ENCODE peak calls at places on chromosomes 16 and 17, in ten cellular contexts. One of them, this sample, is unnamed.

GRCh38 chr16:74724820-74725549 is 24.3 kb upstream of the MLKL start:
- DNase-seq in body of pancreas: no peak
- DNase-seq in transverse colon: no peak
- DNase-seq in HCT116: no peak
- DNase-seq in adrenal gland: peak
- DNase-seq in uterus: no peak
- DNase-seq in A549: no peak
- DNase-seq in endothelial cell of umbilical vein: no peak
- DNase-seq in sigmoid colon: no peak
- DNase-seq in upper lobe of left lung: peak
- DNase-seq in this sample: peak

GRCh38 chr16:397736-398332 is 835 bp downstream of the NME4 start:
- DNase-seq in body of pancreas: peak
- DNase-seq in transverse colon: peak
- DNase-seq in HCT116: peak
- DNase-seq in adrenal gland: peak
- DNase-seq in uterus: peak
- DNase-seq in A549: peak
- DNase-seq in endothelial cell of umbilical vein: peak
- DNase-seq in sigmoid colon: peak
- DNase-seq in upper lobe of left lung: peak
- DNase-seq in this sample: peak

GRCh38 chr16:11706180-11706742 is 36.4 kb downstream of the TXNDC11 start:
- DNase-seq in body of pancreas: peak
- DNase-seq in transverse colon: peak
- DNase-seq in HCT116: no peak
- DNase-seq in adrenal gland: peak
- DNase-seq in uterus: no peak
- DNase-seq in A549: no peak
- DNase-seq in endothelial cell of umbilical vein: no peak
- DNase-seq in sigmoid colon: no peak
- DNase-seq in upper lobe of left lung: no peak
- DNase-seq in this sample: no peak

GRCh38 chr16:4900036-4900435 is 36.9 kb downstream of the PPL start:
- DNase-seq in body of pancreas: no peak
- DNase-seq in transverse colon: no peak
- DNase-seq in HCT116: no peak
- DNase-seq in adrenal gland: no peak
- DNase-seq in uterus: no peak
- DNase-seq in A549: no peak
- DNase-seq in endothelial cell of umbilical vein: no peak
- DNase-seq in sigmoid colon: no peak
- DNase-seq in upper lobe of left lung: no peak
- DNase-seq in this sample: no peak

GRCh38 chr17:27296427-27296979 is 2.6 kb downstream of the WSB1 start:
- DNase-seq in body of pancreas: no peak
- DNase-seq in transverse colon: no peak
- DNase-seq in HCT116: no peak
- DNase-seq in adrenal gland: no peak
- DNase-seq in uterus: no peak
- DNase-seq in A549: peak
- DNase-seq in endothelial cell of umbilical vein: peak
- DNase-seq in sigmoid colon: no peak
- DNase-seq in upper lobe of left lung: no peak
- DNase-seq in this sample: no peak

GRCh38 chr16:84526794-84527485 is 22.5 kb upstream of the MEAK7 start:
- DNase-seq in body of pancreas: no peak
- DNase-seq in transverse colon: no peak
- DNase-seq in HCT116: no peak
- DNase-seq in adrenal gland: peak
- DNase-seq in uterus: peak
- DNase-seq in A549: no peak
- DNase-seq in endothelial cell of umbilical vein: peak
- DNase-seq in sigmoid colon: no peak
- DNase-seq in upper lobe of left lung: no peak
- DNase-seq in this sample: no peak

GRCh38 chr17:80884811-80885210 is 106.8 kb upstream of the CHMP6 start:
- DNase-seq in body of pancreas: no peak
- DNase-seq in transverse colon: no peak
- DNase-seq in HCT116: no peak
- DNase-seq in adrenal gland: peak
- DNase-seq in uterus: no peak
- DNase-seq in A549: no peak
- DNase-seq in endothelial cell of umbilical vein: no peak
- DNase-seq in sigmoid colon: peak
- DNase-seq in upper lobe of left lung: no peak
- DNase-seq in this sample: no peak

GRCh38 chr17:72152392-72152727 is 31.5 kb downstream of the SOX9 start:
- DNase-seq in body of pancreas: no peak
- DNase-seq in transverse colon: no peak
- DNase-seq in HCT116: no peak
- DNase-seq in adrenal gland: no peak
- DNase-seq in uterus: no peak
- DNase-seq in A549: no peak
- DNase-seq in endothelial cell of umbilical vein: no peak
- DNase-seq in sigmoid colon: no peak
- DNase-seq in upper lobe of left lung: no peak
- DNase-seq in this sample: no peak

GRCh38 chr17:28554565-28554964 is 2.1 kb upstream of the UNC119 start:
- DNase-seq in body of pancreas: no peak
- DNase-seq in transverse colon: no peak
- DNase-seq in HCT116: no peak
- DNase-seq in adrenal gland: no peak
- DNase-seq in uterus: no peak
- DNase-seq in A549: no peak
- DNase-seq in endothelial cell of umbilical vein: peak
- DNase-seq in sigmoid colon: no peak
- DNase-seq in upper lobe of left lung: no peak
- DNase-seq in this sample: no peak

GRCh38 chr16:75254359-75254837 is 3.0 kb upstream of the BCAR1 start:
- DNase-seq in body of pancreas: no peak
- DNase-seq in transverse colon: peak
- DNase-seq in HCT116: no peak
- DNase-seq in adrenal gland: peak
- DNase-seq in uterus: peak
- DNase-seq in A549: peak
- DNase-seq in endothelial cell of umbilical vein: peak
- DNase-seq in sigmoid colon: peak
- DNase-seq in upper lobe of left lung: no peak
- DNase-seq in this sample: peak

GRCh38 chr17:16269658-16270057 is 52.6 kb downstream of the PIGL start:
- DNase-seq in body of pancreas: no peak
- DNase-seq in transverse colon: no peak
- DNase-seq in HCT116: no peak
- DNase-seq in adrenal gland: no peak
- DNase-seq in uterus: no peak
- DNase-seq in A549: no peak
- DNase-seq in endothelial cell of umbilical vein: no peak
- DNase-seq in sigmoid colon: no peak
- DNase-seq in upper lobe of left lung: no peak
- DNase-seq in this sample: no peak

GRCh38 chr16:53876811-53877210 is 172.9 kb downstream of the FTO start:
- DNase-seq in body of pancreas: no peak
- DNase-seq in transverse colon: no peak
- DNase-seq in HCT116: no peak
- DNase-seq in adrenal gland: no peak
- DNase-seq in uterus: no peak
- DNase-seq in A549: no peak
- DNase-seq in endothelial cell of umbilical vein: no peak
- DNase-seq in sigmoid colon: no peak
- DNase-seq in upper lobe of left lung: no peak
- DNase-seq in this sample: no peak

GRCh38 chr17:48068491-48068961 is 20.4 kb downstream of the NFE2L1 start:
- DNase-seq in body of pancreas: no peak
- DNase-seq in transverse colon: no peak
- DNase-seq in HCT116: no peak
- DNase-seq in adrenal gland: no peak
- DNase-seq in uterus: no peak
- DNase-seq in A549: peak
- DNase-seq in endothelial cell of umbilical vein: no peak
- DNase-seq in sigmoid colon: peak
- DNase-seq in upper lobe of left lung: no peak
- DNase-seq in this sample: no peak

GRCh38 chr17:62724398-62725146 is 83.5 kb downstream of the MARCHF10 start:
- DNase-seq in body of pancreas: no peak
- DNase-seq in transverse colon: peak
- DNase-seq in HCT116: no peak
- DNase-seq in adrenal gland: no peak
- DNase-seq in uterus: no peak
- DNase-seq in A549: no peak
- DNase-seq in endothelial cell of umbilical vein: no peak
- DNase-seq in sigmoid colon: peak
- DNase-seq in upper lobe of left lung: no peak
- DNase-seq in this sample: peak

GRCh38 chr17:49000943-49001342 is 3.8 kb downstream of the IGF2BP1 start:
- DNase-seq in body of pancreas: no peak
- DNase-seq in transverse colon: no peak
- DNase-seq in HCT116: no peak
- DNase-seq in adrenal gland: no peak
- DNase-seq in uterus: no peak
- DNase-seq in A549: no peak
- DNase-seq in endothelial cell of umbilical vein: peak
- DNase-seq in sigmoid colon: no peak
- DNase-seq in upper lobe of left lung: no peak
- DNase-seq in this sample: no peak

GRCh38 chr17:47862621-47863440 is 11.9 kb upstream of the SP6 start:
- DNase-seq in body of pancreas: no peak
- DNase-seq in transverse colon: no peak
- DNase-seq in HCT116: peak
- DNase-seq in adrenal gland: no peak
- DNase-seq in uterus: no peak
- DNase-seq in A549: peak
- DNase-seq in endothelial cell of umbilical vein: no peak
- DNase-seq in sigmoid colon: no peak
- DNase-seq in upper lobe of left lung: no peak
- DNase-seq in this sample: peak

GRCh38 chr17:67080804-67081203 is 36.5 kb downstream of the CACNG1 start:
- DNase-seq in body of pancreas: no peak
- DNase-seq in transverse colon: no peak
- DNase-seq in HCT116: no peak
- DNase-seq in adrenal gland: no peak
- DNase-seq in uterus: no peak
- DNase-seq in A549: no peak
- DNase-seq in endothelial cell of umbilical vein: no peak
- DNase-seq in sigmoid colon: no peak
- DNase-seq in upper lobe of left lung: no peak
- DNase-seq in this sample: no peak

GRCh38 chr17:82350182-82351030 is 8.6 kb upstream of the TEX19 start:
- DNase-seq in body of pancreas: no peak
- DNase-seq in transverse colon: peak
- DNase-seq in HCT116: peak
- DNase-seq in adrenal gland: no peak
- DNase-seq in uterus: no peak
- DNase-seq in A549: no peak
- DNase-seq in endothelial cell of umbilical vein: no peak
- DNase-seq in sigmoid colon: no peak
- DNase-seq in upper lobe of left lung: peak
- DNase-seq in this sample: peak

GRCh38 chr17:78694805-78695531 is 87.1 kb downstream of the CYTH1 start:
- DNase-seq in body of pancreas: no peak
- DNase-seq in transverse colon: no peak
- DNase-seq in HCT116: no peak
- DNase-seq in adrenal gland: no peak
- DNase-seq in uterus: no peak
- DNase-seq in A549: no peak
- DNase-seq in endothelial cell of umbilical vein: no peak
- DNase-seq in sigmoid colon: no peak
- DNase-seq in upper lobe of left lung: no peak
- DNase-seq in this sample: peak
- TF ChIP-seq POLR2A in body of pancreas: no peak
- TF ChIP-seq POLR2A in transverse colon: no peak
- TF ChIP-seq POLR2A in HCT116: no peak
- TF ChIP-seq POLR2A in adrenal gland: no peak
- TF ChIP-seq POLR2A in uterus: no peak
- TF ChIP-seq POLR2A in A549: no peak
- TF ChIP-seq POLR2A in endothelial cell of umbilical vein: no peak
- TF ChIP-seq POLR2A in sigmoid colon: no peak
- TF ChIP-seq POLR2A in upper lobe of left lung: no peak
- TF ChIP-seq POLR2A in this sample: no peak

DNA sequence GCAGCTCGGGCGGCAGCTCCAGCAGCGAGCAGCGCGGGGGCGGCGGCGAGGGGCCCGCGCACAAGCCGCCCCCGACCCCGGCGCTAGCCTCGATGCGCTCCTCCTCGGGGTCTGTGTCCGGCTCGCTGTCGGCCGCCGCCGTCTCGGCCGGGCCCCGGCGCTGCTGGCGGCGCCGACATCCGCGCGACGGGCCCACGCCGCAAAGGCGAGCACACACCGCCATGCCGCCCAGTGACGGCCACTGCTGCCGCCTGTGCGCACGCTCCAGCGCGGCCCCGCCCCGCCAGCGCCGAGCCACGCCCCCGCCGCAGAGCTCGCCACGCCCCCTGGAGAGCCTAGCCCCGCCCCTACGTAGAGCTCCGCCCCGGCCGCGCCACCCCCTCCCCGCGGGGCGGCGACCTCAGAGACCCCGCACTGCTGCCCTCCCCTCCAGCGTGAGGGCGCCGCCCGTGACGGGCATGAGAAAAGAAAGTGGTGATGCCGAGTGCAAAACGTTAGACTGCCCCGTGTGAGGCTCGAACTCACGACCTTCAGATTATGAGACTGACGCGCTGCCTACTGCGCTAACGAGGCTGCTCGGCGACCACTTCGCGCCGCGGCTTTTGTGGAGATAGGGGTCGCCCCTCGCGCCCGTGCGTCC is at the start of gene FBXO31:
- DNase-seq in body of pancreas: peak
- DNase-seq in transverse colon: peak
- DNase-seq in HCT116: peak
- DNase-seq in adrenal gland: peak
- DNase-seq in uterus: peak
- DNase-seq in A549: peak
- DNase-seq in endothelial cell of umbilical vein: peak
- DNase-seq in sigmoid colon: peak
- DNase-seq in upper lobe of left lung: peak
- DNase-seq in this sample: peak
- TF ChIP-seq POLR2A in body of pancreas: peak
- TF ChIP-seq POLR2A in transverse colon: no peak
- TF ChIP-seq POLR2A in HCT116: peak
- TF ChIP-seq POLR2A in adrenal gland: peak
- TF ChIP-seq POLR2A in uterus: peak
- TF ChIP-seq POLR2A in A549: peak
- TF ChIP-seq POLR2A in endothelial cell of umbilical vein: peak
- TF ChIP-seq POLR2A in sigmoid colon: no peak
- TF ChIP-seq POLR2A in upper lobe of left lung: peak
- TF ChIP-seq POLR2A in this sample: peak

GRCh38 chr16:21194771-21195301 is 16.5 kb downstream of the ZP2 start:
- DNase-seq in body of pancreas: no peak
- DNase-seq in transverse colon: no peak
- DNase-seq in HCT116: no peak
- DNase-seq in adrenal gland: no peak
- DNase-seq in uterus: no peak
- DNase-seq in A549: no peak
- DNase-seq in endothelial cell of umbilical vein: no peak
- DNase-seq in sigmoid colon: no peak
- DNase-seq in upper lobe of left lung: no peak
- DNase-seq in this sample: no peak
- TF ChIP-seq POLR2A in body of pancreas: no peak
- TF ChIP-seq POLR2A in transverse colon: no peak
- TF ChIP-seq POLR2A in HCT116: no peak
- TF ChIP-seq POLR2A in adrenal gland: no peak
- TF ChIP-seq POLR2A in uterus: no peak
- TF ChIP-seq POLR2A in A549: no peak
- TF ChIP-seq POLR2A in endothelial cell of umbilical vein: no peak
- TF ChIP-seq POLR2A in sigmoid colon: no peak
- TF ChIP-seq POLR2A in upper lobe of left lung: no peak
- TF ChIP-seq POLR2A in this sample: no peak

GRCh38 chr17:77375917-77376651 is 235.3 kb downstream of the SEC14L1 start:
- DNase-seq in body of pancreas: no peak
- DNase-seq in transverse colon: peak
- DNase-seq in HCT116: no peak
- DNase-seq in adrenal gland: peak
- DNase-seq in uterus: peak
- DNase-seq in A549: no peak
- DNase-seq in endothelial cell of umbilical vein: no peak
- DNase-seq in sigmoid colon: peak
- DNase-seq in upper lobe of left lung: no peak
- DNase-seq in this sample: peak
- TF ChIP-seq POLR2A in body of pancreas: no peak
- TF ChIP-seq POLR2A in transverse colon: no peak
- TF ChIP-seq POLR2A in HCT116: no peak
- TF ChIP-seq POLR2A in adrenal gland: peak
- TF ChIP-seq POLR2A in uterus: no peak
- TF ChIP-seq POLR2A in A549: no peak
- TF ChIP-seq POLR2A in endothelial cell of umbilical vein: no peak
- TF ChIP-seq POLR2A in sigmoid colon: no peak
- TF ChIP-seq POLR2A in upper lobe of left lung: no peak
- TF ChIP-seq POLR2A in this sample: no peak

This sample was measured in Peyer's patch.